ENCODE peak calls at places on chromosomes 13 and 19, in nine cellular contexts. Y is NCI-H1436, G is HEK293T, N is small intestine, L is DMS153, H is cardiac fibroblast, K is GM04504, V is mucosa of gallbladder, F is activated gamma-delta T cell treated with Interleukin-2 at 50 U/mL for 16 hours. X is an unnamed sample.
A peak's percentile ranks its signal among the peaks of the same experiment; 100 is the strongest.

GRCh38 chr13:24997367-24997967 is 98.5 kb upstream of the PABPC3 start:
- DNase-seq in V (no peak), H (peak; percentile 59), K (no peak), Y (no peak), L (no peak), G (peak; percentile 5), N (peak; percentile 35), F (peak; percentile 11), X (peak; percentile 43)

GRCh38 chr19:42281175-42282035 is 12.4 kb downstream of the CIC start:
- DNase-seq in H (peak; percentile 22), F (no peak), K (no peak), N (no peak), V (peak; percentile 23), L (peak; percentile 32), G (no peak), Y (peak; percentile 40), X (no peak)

GRCh38 chr13:26977541-26977940 is 194.1 kb downstream of the USP12 start:
- DNase-seq in G (no peak), V (no peak), H (no peak), L (no peak), Y (no peak), N (no peak), F (no peak), K (no peak), X (no peak)

GRCh38 chr13:65856464-65856863 is 1373.7 kb downstream of the PCDH9 start:
- DNase-seq in Y (no peak), K (peak; percentile 0), G (no peak), V (no peak), L (no peak), N (no peak), H (peak; percentile 66), F (no peak), X (no peak)

GRCh38 chr19:19661675-19662251 is 1.7 kb downstream of the ATP13A1 start:
- DNase-seq in Y (no peak), F (no peak), L (no peak), V (no peak), G (peak; percentile 5), K (no peak), H (no peak), N (peak; percentile 24), X (no peak)

GRCh38 chr19:46089432-46089831 is 35.1 kb downstream of the IGFL3 start:
- DNase-seq in Y (no peak), N (no peak), G (no peak), K (no peak), L (no peak), V (no peak), H (no peak), F (no peak), X (no peak)

GRCh38 chr19:38550376-38550775 is 67.4 kb downstream of the MAP4K1 start:
- DNase-seq in V (no peak), N (no peak), L (no peak), K (no peak), G (no peak), H (no peak), F (no peak), Y (no peak), X (no peak)

GRCh38 chr13:112353856-112354255 is 22.3 kb upstream of the SPACA7 start:
- DNase-seq in K (no peak), L (no peak), Y (no peak), F (no peak), N (no peak), V (no peak), G (no peak), H (no peak), X (no peak)

GRCh38 chr19:55166530-55167268 is at the start of gene DNAAF3:
- DNase-seq in G (peak; percentile 98), L (peak; percentile 94), Y (peak; percentile 99), K (peak; percentile 97), N (peak; percentile 97), F (peak; percentile 33), V (peak; percentile 95), H (peak; percentile 98), X (peak; percentile 90)

GRCh38 chr19:57280913-57281425 is 684 bp downstream of the ZNF460 start:
- DNase-seq in K (no peak), L (no peak), Y (peak; percentile 3), G (no peak), H (peak; percentile 27), V (no peak), F (peak; percentile 18), N (peak; percentile 6), X (peak; percentile 2)

GRCh38 chr13:30983431-30983830 is 51.0 kb downstream of the TEX26 start:
- DNase-seq in G (no peak), N (no peak), Y (no peak), K (no peak), F (no peak), L (no peak), H (no peak), V (no peak), X (no peak)

GRCh38 chr13:110294624-110295023 is 12.3 kb downstream of the COL4A1 start:
- DNase-seq in Y (no peak), F (no peak), V (no peak), G (no peak), N (no peak), K (no peak), L (no peak), H (no peak), X (no peak)

GRCh38 chr13:91203430-91203829 is 144.1 kb upstream of the MIR17HG start:
- DNase-seq in K (no peak), V (no peak), L (peak; percentile 83), F (no peak), G (no peak), Y (no peak), N (no peak), H (no peak), X (no peak)

GRCh38 chr19:32767951-32768679 is 48.5 kb downstream of the TDRD12 start:
- DNase-seq in Y (no peak), G (no peak), K (no peak), F (no peak), H (no peak), L (no peak), V (no peak), N (no peak), X (no peak)

GRCh38 chr13:79475569-79475968 is 5.4 kb upstream of the NDFIP2 start:
- DNase-seq in N (peak; percentile 67), G (no peak), F (no peak), K (no peak), L (no peak), H (no peak), Y (no peak), V (no peak), X (no peak)

GRCh38 chr13:54029226-54029625 is 1000.6 kb downstream of the OLFM4 start:
- DNase-seq in G (peak; percentile 5), L (no peak), K (no peak), N (no peak), F (no peak), H (peak; percentile 4), Y (no peak), V (peak; percentile 30), X (no peak)

GRCh38 chr13:32880636-32881035 is 135.6 kb upstream of the KL start:
- DNase-seq in L (no peak), N (no peak), Y (no peak), V (no peak), H (no peak), G (no peak), F (no peak), K (no peak), X (no peak)

GRCh38 chr13:110156186-110157065 is 150.5 kb downstream of the COL4A1 start:
- DNase-seq in K (no peak), Y (no peak), G (no peak), N (no peak), F (no peak), H (no peak), V (no peak), L (no peak), X (no peak)

GRCh38 chr19:51127755-51128154 is 3.0 kb downstream of the SIGLEC9 start:
- DNase-seq in Y (no peak), N (no peak), G (no peak), K (no peak), F (peak; percentile 36), L (no peak), V (no peak), H (peak; percentile 66), X (no peak)

GRCh38 chr19:18290250-18291018 is 9.0 kb upstream of the JUND start:
- DNase-seq in H (no peak), F (peak; percentile 79), G (no peak), N (peak; percentile 58), V (no peak), Y (no peak), K (no peak), L (no peak), X (no peak)

GRCh38 chr19:14366529-14366928 is 14.7 kb upstream of the ADGRE5 start:
- DNase-seq in V (peak; percentile 74), H (peak; percentile 64), L (peak; percentile 95), N (peak; percentile 98), Y (peak; percentile 90), F (peak; percentile 87), K (no peak), G (peak; percentile 74), X (peak; percentile 62)

GRCh38 chr13:100438059-100438788 is 150.4 kb downstream of the GGACT start:
- DNase-seq in K (no peak), L (no peak), F (no peak), G (no peak), V (no peak), N (no peak), H (no peak), Y (no peak), X (no peak)

GRCh38 chr13:39603424-39603947 is 493 bp upstream of the LHFPL6 start:
- DNase-seq in K (no peak), G (no peak), V (no peak), Y (no peak), L (no peak), N (no peak), F (no peak), H (peak; percentile 60), X (no peak)